ENCODE peak calls at places on chromosomes 13 and 19, in four cellular contexts. M is right atrium auricular region; L is uterus; J is effector memory CD4-positive, alpha-beta T cell. E is an unnamed sample. For H3K4me1 and H3K9me3, the result is how much of the 10 kb centered on the place peaks cover.

GRCh38 chr13:75170321-75170720 is 311.6 kb downstream of the TBC1D4 start:
- DNase-seq in M (no peak), L (no peak), J (no peak), E (no peak)

GRCh38 chr19:49999371-50000010 is 25.7 kb downstream of the VRK3 start:
- DNase-seq in M (no peak), L (no peak), J (no peak), E (no peak)

GRCh38 chr13:66218583-66218982 is 1011.6 kb downstream of the PCDH9 start:
- DNase-seq in M (no peak), L (no peak), J (no peak), E (no peak)

GRCh38 chr13:46605824-46606554 is 53.0 kb downstream of the LRCH1 start:
- DNase-seq in M (no peak), L (no peak), J (no peak), E (no peak)

GRCh38 chr19:16062789-16063188 is 13.5 kb upstream of the TPM4 start:
- DNase-seq in M (no peak), L (no peak), J (peak), E (peak)

GRCh38 chr13:113997845-113998751 is 24.2 kb upstream of the C13orf46 start:
- DNase-seq in M (peak), L (peak), J (no peak), E (no peak)

GRCh38 chr13:112996671-112997091 is 27.7 kb downstream of the MCF2L start:
- DNase-seq in M (no peak), L (no peak), J (no peak), E (no peak)

GRCh38 chr19:51751655-51752054 is at the start of gene FPR1:
- DNase-seq in M (no peak), L (no peak), J (no peak), E (no peak)

GRCh38 chr13:62433660-62434059 is 1018.0 kb upstream of the PCDH20 start:
- DNase-seq in M (no peak), L (no peak), J (no peak), E (no peak)

GRCh38 chr13:89903115-89903514 is 1444.4 kb upstream of the MIR17HG start:
- DNase-seq in M (no peak), L (no peak), J (no peak), E (no peak)

GRCh38 chr13:27679396-27679795 is 57.7 kb downstream of the POLR1D start:
- DNase-seq in M (no peak), L (no peak), J (no peak), E (no peak)

GRCh38 chr19:46732172-46732938 is 13.5 kb upstream of the FKRP start:
- DNase-seq in M (no peak), L (no peak), J (no peak), E (no peak)

GRCh38 chr13:103140001-103140671 is 73.9 kb upstream of the SLC10A2 start:
- DNase-seq in M (no peak), L (no peak), J (no peak), E (no peak)

GRCh38 chr13:102141625-102142472 is 260.0 kb downstream of the FGF14 start:
- DNase-seq in M (no peak), L (no peak), J (no peak), E (no peak)

GRCh38 chr13:92044351-92044750 is 645.9 kb downstream of the GPC5 start:
- DNase-seq in M (no peak), L (no peak), J (no peak), E (no peak)

GRCh38 chr19:38564981-38565685 is 52.6 kb downstream of the MAP4K1 start:
- DNase-seq in M (no peak), L (no peak), J (no peak), E (no peak)

GRCh38 chr13:78650725-78651083 is 8.3 kb downstream of the OBI1 start:
- DNase-seq in M (no peak), L (no peak), J (no peak), E (no peak)

GRCh38 chr13:110012102-110012739 is 225.8 kb upstream of the IRS2 start:
- DNase-seq in M (no peak), L (no peak), J (no peak), E (no peak)

GRCh38 chr19:13022111-13022858 is 27.0 kb downstream of the NFIX start:
- DNase-seq in M (no peak), L (peak), J (no peak), E (no peak)

DNA sequence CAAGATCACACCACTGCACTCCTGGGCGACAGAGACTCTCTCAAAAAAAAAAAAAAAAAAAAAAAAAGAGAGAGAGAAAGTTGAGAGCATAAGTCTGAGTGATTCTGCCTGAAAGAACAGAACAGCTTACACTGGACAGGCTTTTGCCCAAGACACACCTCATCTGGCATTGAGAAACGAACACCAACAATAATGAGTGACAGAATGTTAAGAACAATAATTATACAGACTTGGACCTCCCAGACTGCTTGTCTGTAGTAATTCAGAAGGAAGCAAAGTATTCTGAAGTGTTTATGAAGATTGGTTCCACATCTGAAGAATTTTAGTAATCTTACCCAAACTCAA is 20.0 kb downstream of the ABCC4 start:
- DNase-seq in M (no peak), L (no peak), J (no peak), E (no peak)
- H3K4me1 ChIP-seq in M (under half), L (under half), J (under half), E (under half)

GRCh38 chr13:48222358-48223015 is 10.5 kb upstream of the ITM2B start:
- DNase-seq in M (peak), L (peak), J (no peak), E (no peak)
- H3K4me3 ChIP-seq in M (peak), L (peak), J (peak), E (peak)

GRCh38 chr19:6916952-6917351 is 29.6 kb downstream of the ADGRE1 start:
- DNase-seq in M (no peak), L (no peak), J (no peak), E (no peak)
- H3K9me3 ChIP-seq in M (under half), L (under half), J (under half), E (under half)

DNA sequence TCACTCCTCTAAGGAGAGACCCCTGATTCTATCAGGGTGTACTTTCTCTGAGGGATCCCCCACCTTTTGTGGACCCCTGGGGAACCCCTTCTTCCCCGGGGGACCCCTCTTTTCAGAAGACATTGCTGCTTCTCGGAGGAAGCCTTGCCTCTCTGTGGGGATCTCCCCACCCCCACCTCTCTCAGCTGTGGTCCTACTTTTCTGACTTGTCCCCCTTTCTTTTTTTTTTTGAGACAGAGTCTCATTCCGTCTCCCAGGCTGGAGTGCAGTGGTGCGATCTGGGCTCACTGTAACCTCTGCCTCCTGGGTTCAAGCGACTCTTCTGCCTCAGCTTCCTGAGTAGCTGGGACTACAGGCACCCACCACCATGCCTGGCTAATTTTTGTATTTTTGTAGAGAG is 18.4 kb upstream of the GATAD2A start:
- DNase-seq in M (no peak), L (no peak), J (no peak), E (no peak)
- H3K4me1 ChIP-seq in M (under half), L (under half), J (under half), E (half or more)

DNA sequence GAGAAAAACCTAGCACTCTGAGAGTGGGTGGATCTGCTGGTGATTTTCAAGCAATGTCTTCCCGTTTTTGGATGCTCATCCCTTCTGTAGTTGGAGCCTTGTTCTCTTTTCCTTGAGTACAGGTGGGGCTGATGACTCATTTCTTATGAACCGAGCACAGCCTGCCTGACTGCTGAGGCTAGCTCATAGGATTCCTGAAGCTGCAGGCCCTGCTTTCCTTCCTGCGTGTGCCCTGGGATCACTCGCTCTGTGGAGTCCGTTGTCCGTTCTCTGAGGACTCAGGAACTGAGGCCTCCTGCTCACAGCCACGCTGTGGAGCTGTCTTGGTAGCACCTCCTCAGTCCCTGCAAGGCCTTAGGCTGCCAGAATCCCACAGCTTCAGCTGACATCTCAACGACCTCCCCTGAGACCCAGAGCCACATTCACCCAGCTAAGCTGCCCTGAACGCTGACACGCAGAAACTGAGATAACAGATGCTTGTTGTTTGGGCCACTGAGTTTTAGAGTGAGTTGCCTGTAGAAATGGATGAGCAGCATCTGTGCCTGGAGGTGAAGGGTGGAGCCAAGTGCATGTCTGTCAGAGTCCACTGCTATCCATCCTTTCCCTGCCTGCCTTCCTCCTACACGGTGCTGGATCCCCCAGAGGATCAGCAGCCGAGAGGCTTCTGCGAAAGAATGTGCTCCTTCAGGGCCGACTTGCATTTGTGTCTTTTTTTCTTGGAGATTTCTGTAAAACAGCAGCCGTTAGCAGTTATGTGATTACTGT is 73.0 kb downstream of the ARHGEF7 start:
- DNase-seq in M (no peak), L (no peak), J (no peak), E (no peak)
- H3K4me3 ChIP-seq in M (no peak), L (no peak), J (no peak), E (peak)

DNA sequence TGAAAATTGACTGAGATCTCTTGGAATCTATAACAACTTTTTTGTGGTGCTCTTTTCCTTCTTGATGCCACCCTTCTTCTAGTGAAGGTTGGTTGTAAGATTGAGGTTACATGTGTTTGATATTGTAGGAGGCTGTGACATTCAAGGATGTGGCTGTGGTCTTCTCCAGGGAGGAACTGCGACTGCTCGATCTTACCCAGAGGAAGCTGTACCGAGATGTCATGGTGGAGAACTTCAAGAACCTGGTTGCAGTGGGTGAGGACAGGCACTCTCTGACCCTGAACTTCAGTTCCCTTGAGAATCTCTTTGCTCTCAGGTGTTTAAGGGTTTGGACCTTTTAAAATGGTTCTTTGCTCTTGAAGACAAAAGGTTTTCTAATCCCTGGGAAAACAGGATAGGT is 16.0 kb downstream of the ZNF227 start:
- DNase-seq in M (no peak), L (no peak), J (no peak), E (no peak)
- H3K9me3 ChIP-seq in M (under half), L (half or more), J (under half), E (under half)

GRCh38 chr19:2319551-2319950 is 8.8 kb downstream of the LSM7 start:
- DNase-seq in M (no peak), L (no peak), J (no peak), E (no peak)
- H3K4me1 ChIP-seq in M (under half), L (under half), J (under half), E (under half)

DNA sequence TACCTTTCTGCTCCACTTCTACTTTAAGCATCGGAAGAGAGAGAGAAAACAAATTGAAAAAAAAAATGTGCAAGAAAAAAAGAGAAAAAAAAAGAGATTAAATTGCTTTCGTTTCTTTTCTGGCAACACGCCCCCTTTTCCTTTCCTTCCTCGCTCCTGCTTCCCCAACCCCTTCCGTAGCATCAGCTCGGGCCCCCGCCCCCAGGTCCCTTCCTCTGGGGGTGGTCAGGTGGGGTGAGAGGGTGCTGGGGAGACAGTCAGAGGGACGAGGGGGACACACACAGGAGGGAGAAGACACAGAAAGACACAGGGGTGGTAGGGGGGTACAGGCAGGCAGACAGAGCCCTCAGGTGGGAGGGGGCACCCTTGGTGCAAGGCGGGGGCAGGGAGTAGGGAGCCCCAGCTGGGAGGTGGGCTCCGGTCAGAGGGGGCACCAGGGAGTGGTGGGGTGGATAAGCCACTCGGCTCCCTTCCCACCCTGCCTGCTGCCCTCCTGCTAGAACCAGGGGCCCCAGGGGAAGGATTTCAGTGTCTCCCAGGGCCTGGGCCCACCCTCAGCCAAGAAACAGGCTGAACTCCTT is 30.7 kb upstream of the ASF1B start:
- DNase-seq in M (no peak), L (no peak), J (no peak), E (no peak)
- H3K4me3 ChIP-seq in M (peak), L (no peak), J (peak), E (peak)

GRCh38 chr13:111573801-111574200 is 253.4 kb downstream of the TEX29 start:
- DNase-seq in M (no peak), L (no peak), J (no peak), E (no peak)
- H3K9me3 ChIP-seq in M (under half), L (under half), J (under half), E (under half)

GRCh38 chr13:33784738-33785137 is 33.2 kb upstream of the RFC3 start:
- DNase-seq in M (no peak), L (no peak), J (no peak), E (no peak)

GRCh38 chr13:33789067-33789606 is 28.8 kb upstream of the RFC3 start:
- DNase-seq in M (no peak), L (no peak), J (no peak), E (no peak)

GRCh38 chr13:33785384-33785783 is 32.6 kb upstream of the RFC3 start:
- DNase-seq in M (no peak), L (no peak), J (no peak), E (no peak)

GRCh38 chr13:33789757-33790156 is 28.2 kb upstream of the RFC3 start:
- DNase-seq in M (no peak), L (no peak), J (no peak), E (no peak)

GRCh38 chr13:33787051-33787591 is 30.8 kb upstream of the RFC3 start:
- DNase-seq in M (no peak), L (no peak), J (no peak), E (peak)
- H3K4me1 ChIP-seq in M (under half), L (under half), J (under half), E (under half)